ENCODE peak calls at places on chromosomes 7 and 10, in five cellular contexts. One of them, this sample, is unnamed.

GRCh38 chr10:84204122-84204521 is 9.8 kb downstream of the CDHR1 start:
- DNase-seq in activated T-helper 1 cell treated with anti-CD3 and anti-CD28 coated beads, Interleukin-12 subunit alpha, Interleukin-12 subunit beta, Interleukin-2, Interleukin-4 antibody, amounts not matched to agents 30 ng/mL and 10 ng/mL and 1 ng/mL, durations not matched to agents 14 hours and 24 hours and 36 hours: no peak
- DNase-seq in head of caudate nucleus: no peak
- DNase-seq in KBM-7: no peak
- DNase-seq in H7: peak
- DNase-seq in this sample: no peak

GRCh38 chr10:119817991-119818888 is 54.4 kb downstream of the MCMBP start:
- DNase-seq in activated T-helper 1 cell treated with anti-CD3 and anti-CD28 coated beads, Interleukin-12 subunit alpha, Interleukin-12 subunit beta, Interleukin-2, Interleukin-4 antibody, amounts not matched to agents 30 ng/mL and 10 ng/mL and 1 ng/mL, durations not matched to agents 14 hours and 24 hours and 36 hours: no peak
- DNase-seq in head of caudate nucleus: peak
- DNase-seq in KBM-7: no peak
- DNase-seq in H7: peak
- DNase-seq in this sample: no peak

GRCh38 chr10:7984325-7984724 is 70.2 kb upstream of the GATA3 start:
- DNase-seq in activated T-helper 1 cell treated with anti-CD3 and anti-CD28 coated beads, Interleukin-12 subunit alpha, Interleukin-12 subunit beta, Interleukin-2, Interleukin-4 antibody, amounts not matched to agents 30 ng/mL and 10 ng/mL and 1 ng/mL, durations not matched to agents 14 hours and 24 hours and 36 hours: no peak
- DNase-seq in head of caudate nucleus: no peak
- DNase-seq in KBM-7: no peak
- DNase-seq in H7: no peak
- DNase-seq in this sample: no peak

GRCh38 chr7:9231683-9232082 is 798.3 kb downstream of the NXPH1 start:
- DNase-seq in activated T-helper 1 cell treated with anti-CD3 and anti-CD28 coated beads, Interleukin-12 subunit alpha, Interleukin-12 subunit beta, Interleukin-2, Interleukin-4 antibody, amounts not matched to agents 30 ng/mL and 10 ng/mL and 1 ng/mL, durations not matched to agents 14 hours and 24 hours and 36 hours: no peak
- DNase-seq in head of caudate nucleus: no peak
- DNase-seq in KBM-7: no peak
- DNase-seq in H7: no peak
- DNase-seq in this sample: no peak

GRCh38 chr7:99975782-99976521 is at the start of gene AZGP1:
- DNase-seq in activated T-helper 1 cell treated with anti-CD3 and anti-CD28 coated beads, Interleukin-12 subunit alpha, Interleukin-12 subunit beta, Interleukin-2, Interleukin-4 antibody, amounts not matched to agents 30 ng/mL and 10 ng/mL and 1 ng/mL, durations not matched to agents 14 hours and 24 hours and 36 hours: no peak
- DNase-seq in head of caudate nucleus: peak
- DNase-seq in KBM-7: no peak
- DNase-seq in H7: no peak
- DNase-seq in this sample: peak

GRCh38 chr7:42770106-42770505 is 141.8 kb downstream of the C7orf25 start:
- DNase-seq in activated T-helper 1 cell treated with anti-CD3 and anti-CD28 coated beads, Interleukin-12 subunit alpha, Interleukin-12 subunit beta, Interleukin-2, Interleukin-4 antibody, amounts not matched to agents 30 ng/mL and 10 ng/mL and 1 ng/mL, durations not matched to agents 14 hours and 24 hours and 36 hours: no peak
- DNase-seq in head of caudate nucleus: no peak
- DNase-seq in KBM-7: no peak
- DNase-seq in H7: no peak
- DNase-seq in this sample: no peak

GRCh38 chr7:16989883-16990413 is 108.2 kb upstream of the AGR3 start:
- DNase-seq in activated T-helper 1 cell treated with anti-CD3 and anti-CD28 coated beads, Interleukin-12 subunit alpha, Interleukin-12 subunit beta, Interleukin-2, Interleukin-4 antibody, amounts not matched to agents 30 ng/mL and 10 ng/mL and 1 ng/mL, durations not matched to agents 14 hours and 24 hours and 36 hours: no peak
- DNase-seq in head of caudate nucleus: peak
- DNase-seq in KBM-7: peak
- DNase-seq in H7: no peak
- DNase-seq in this sample: peak

GRCh38 chr7:17139081-17139480 is 159.4 kb upstream of the AHR start:
- DNase-seq in activated T-helper 1 cell treated with anti-CD3 and anti-CD28 coated beads, Interleukin-12 subunit alpha, Interleukin-12 subunit beta, Interleukin-2, Interleukin-4 antibody, amounts not matched to agents 30 ng/mL and 10 ng/mL and 1 ng/mL, durations not matched to agents 14 hours and 24 hours and 36 hours: no peak
- DNase-seq in head of caudate nucleus: no peak
- DNase-seq in KBM-7: no peak
- DNase-seq in H7: no peak
- DNase-seq in this sample: no peak

GRCh38 chr7:144545330-144545729 is 141.8 kb upstream of the NOBOX start:
- DNase-seq in activated T-helper 1 cell treated with anti-CD3 and anti-CD28 coated beads, Interleukin-12 subunit alpha, Interleukin-12 subunit beta, Interleukin-2, Interleukin-4 antibody, amounts not matched to agents 30 ng/mL and 10 ng/mL and 1 ng/mL, durations not matched to agents 14 hours and 24 hours and 36 hours: no peak
- DNase-seq in head of caudate nucleus: no peak
- DNase-seq in KBM-7: no peak
- DNase-seq in H7: no peak
- DNase-seq in this sample: no peak

GRCh38 chr10:103181244-103181643 is 11.8 kb downstream of the NT5C2 start:
- DNase-seq in activated T-helper 1 cell treated with anti-CD3 and anti-CD28 coated beads, Interleukin-12 subunit alpha, Interleukin-12 subunit beta, Interleukin-2, Interleukin-4 antibody, amounts not matched to agents 30 ng/mL and 10 ng/mL and 1 ng/mL, durations not matched to agents 14 hours and 24 hours and 36 hours: no peak
- DNase-seq in head of caudate nucleus: no peak
- DNase-seq in KBM-7: peak
- DNase-seq in H7: no peak
- DNase-seq in this sample: peak

GRCh38 chr7:101564778-101565211 is 64.3 kb downstream of the MYL10 start:
- DNase-seq in activated T-helper 1 cell treated with anti-CD3 and anti-CD28 coated beads, Interleukin-12 subunit alpha, Interleukin-12 subunit beta, Interleukin-2, Interleukin-4 antibody, amounts not matched to agents 30 ng/mL and 10 ng/mL and 1 ng/mL, durations not matched to agents 14 hours and 24 hours and 36 hours: no peak
- DNase-seq in head of caudate nucleus: no peak
- DNase-seq in KBM-7: no peak
- DNase-seq in H7: peak
- DNase-seq in this sample: no peak

GRCh38 chr7:99027841-99028240 is 116.1 kb downstream of the SMURF1 start:
- DNase-seq in activated T-helper 1 cell treated with anti-CD3 and anti-CD28 coated beads, Interleukin-12 subunit alpha, Interleukin-12 subunit beta, Interleukin-2, Interleukin-4 antibody, amounts not matched to agents 30 ng/mL and 10 ng/mL and 1 ng/mL, durations not matched to agents 14 hours and 24 hours and 36 hours: no peak
- DNase-seq in head of caudate nucleus: no peak
- DNase-seq in KBM-7: no peak
- DNase-seq in H7: no peak
- DNase-seq in this sample: no peak

GRCh38 chr7:101650579-101651081 is 21.5 kb upstream of the MYL10 start:
- DNase-seq in activated T-helper 1 cell treated with anti-CD3 and anti-CD28 coated beads, Interleukin-12 subunit alpha, Interleukin-12 subunit beta, Interleukin-2, Interleukin-4 antibody, amounts not matched to agents 30 ng/mL and 10 ng/mL and 1 ng/mL, durations not matched to agents 14 hours and 24 hours and 36 hours: no peak
- DNase-seq in head of caudate nucleus: no peak
- DNase-seq in KBM-7: no peak
- DNase-seq in H7: peak
- DNase-seq in this sample: peak

GRCh38 chr7:5528815-5529442 is 105.3 kb upstream of the TNRC18 start:
- DNase-seq in activated T-helper 1 cell treated with anti-CD3 and anti-CD28 coated beads, Interleukin-12 subunit alpha, Interleukin-12 subunit beta, Interleukin-2, Interleukin-4 antibody, amounts not matched to agents 30 ng/mL and 10 ng/mL and 1 ng/mL, durations not matched to agents 14 hours and 24 hours and 36 hours: no peak
- DNase-seq in head of caudate nucleus: no peak
- DNase-seq in KBM-7: no peak
- DNase-seq in H7: no peak
- DNase-seq in this sample: no peak

GRCh38 chr10:21895932-21896331 is 107.6 kb downstream of the DNAJC1 start:
- DNase-seq in activated T-helper 1 cell treated with anti-CD3 and anti-CD28 coated beads, Interleukin-12 subunit alpha, Interleukin-12 subunit beta, Interleukin-2, Interleukin-4 antibody, amounts not matched to agents 30 ng/mL and 10 ng/mL and 1 ng/mL, durations not matched to agents 14 hours and 24 hours and 36 hours: no peak
- DNase-seq in head of caudate nucleus: no peak
- DNase-seq in KBM-7: no peak
- DNase-seq in H7: no peak
- DNase-seq in this sample: no peak

GRCh38 chr7:92874567-92874966 is 38.2 kb upstream of the CDK6 start:
- DNase-seq in activated T-helper 1 cell treated with anti-CD3 and anti-CD28 coated beads, Interleukin-12 subunit alpha, Interleukin-12 subunit beta, Interleukin-2, Interleukin-4 antibody, amounts not matched to agents 30 ng/mL and 10 ng/mL and 1 ng/mL, durations not matched to agents 14 hours and 24 hours and 36 hours: no peak
- DNase-seq in head of caudate nucleus: no peak
- DNase-seq in KBM-7: no peak
- DNase-seq in H7: no peak
- DNase-seq in this sample: no peak

GRCh38 chr7:50185951-50186697 is 93.1 kb upstream of the ZPBP start:
- DNase-seq in activated T-helper 1 cell treated with anti-CD3 and anti-CD28 coated beads, Interleukin-12 subunit alpha, Interleukin-12 subunit beta, Interleukin-2, Interleukin-4 antibody, amounts not matched to agents 30 ng/mL and 10 ng/mL and 1 ng/mL, durations not matched to agents 14 hours and 24 hours and 36 hours: no peak
- DNase-seq in head of caudate nucleus: no peak
- DNase-seq in KBM-7: no peak
- DNase-seq in H7: no peak
- DNase-seq in this sample: no peak

GRCh38 chr10:122126763-122127659 is 138.0 kb downstream of the TACC2 start:
- DNase-seq in activated T-helper 1 cell treated with anti-CD3 and anti-CD28 coated beads, Interleukin-12 subunit alpha, Interleukin-12 subunit beta, Interleukin-2, Interleukin-4 antibody, amounts not matched to agents 30 ng/mL and 10 ng/mL and 1 ng/mL, durations not matched to agents 14 hours and 24 hours and 36 hours: no peak
- DNase-seq in head of caudate nucleus: no peak
- DNase-seq in KBM-7: no peak
- DNase-seq in H7: peak
- DNase-seq in this sample: peak

GRCh38 chr7:54831644-54832095 is 72.7 kb upstream of the SEC61G start:
- DNase-seq in activated T-helper 1 cell treated with anti-CD3 and anti-CD28 coated beads, Interleukin-12 subunit alpha, Interleukin-12 subunit beta, Interleukin-2, Interleukin-4 antibody, amounts not matched to agents 30 ng/mL and 10 ng/mL and 1 ng/mL, durations not matched to agents 14 hours and 24 hours and 36 hours: no peak
- DNase-seq in head of caudate nucleus: no peak
- DNase-seq in KBM-7: peak
- DNase-seq in H7: no peak
- DNase-seq in this sample: no peak

GRCh38 chr7:157818701-157819516 is 482.1 kb downstream of the DNAJB6 start:
- DNase-seq in activated T-helper 1 cell treated with anti-CD3 and anti-CD28 coated beads, Interleukin-12 subunit alpha, Interleukin-12 subunit beta, Interleukin-2, Interleukin-4 antibody, amounts not matched to agents 30 ng/mL and 10 ng/mL and 1 ng/mL, durations not matched to agents 14 hours and 24 hours and 36 hours: no peak
- DNase-seq in head of caudate nucleus: no peak
- DNase-seq in KBM-7: no peak
- DNase-seq in H7: no peak
- DNase-seq in this sample: no peak

GRCh38 chr7:80542398-80542797 is 30.5 kb upstream of the GNAT3 start:
- DNase-seq in activated T-helper 1 cell treated with anti-CD3 and anti-CD28 coated beads, Interleukin-12 subunit alpha, Interleukin-12 subunit beta, Interleukin-2, Interleukin-4 antibody, amounts not matched to agents 30 ng/mL and 10 ng/mL and 1 ng/mL, durations not matched to agents 14 hours and 24 hours and 36 hours: no peak
- DNase-seq in head of caudate nucleus: no peak
- DNase-seq in KBM-7: no peak
- DNase-seq in H7: no peak
- DNase-seq in this sample: no peak

GRCh38 chr7:149669121-149669818 is 104.1 kb downstream of the ZNF467 start:
- DNase-seq in activated T-helper 1 cell treated with anti-CD3 and anti-CD28 coated beads, Interleukin-12 subunit alpha, Interleukin-12 subunit beta, Interleukin-2, Interleukin-4 antibody, amounts not matched to agents 30 ng/mL and 10 ng/mL and 1 ng/mL, durations not matched to agents 14 hours and 24 hours and 36 hours: no peak
- DNase-seq in head of caudate nucleus: no peak
- DNase-seq in KBM-7: peak
- DNase-seq in H7: no peak
- DNase-seq in this sample: peak

GRCh38 chr7:137820156-137820555 is 26.6 kb downstream of the DGKI start:
- DNase-seq in activated T-helper 1 cell treated with anti-CD3 and anti-CD28 coated beads, Interleukin-12 subunit alpha, Interleukin-12 subunit beta, Interleukin-2, Interleukin-4 antibody, amounts not matched to agents 30 ng/mL and 10 ng/mL and 1 ng/mL, durations not matched to agents 14 hours and 24 hours and 36 hours: no peak
- DNase-seq in head of caudate nucleus: no peak
- DNase-seq in KBM-7: no peak
- DNase-seq in H7: no peak
- DNase-seq in this sample: no peak

GRCh38 chr10:5453749-5454489 is 41.6 kb downstream of the NET1 start:
- DNase-seq in activated T-helper 1 cell treated with anti-CD3 and anti-CD28 coated beads, Interleukin-12 subunit alpha, Interleukin-12 subunit beta, Interleukin-2, Interleukin-4 antibody, amounts not matched to agents 30 ng/mL and 10 ng/mL and 1 ng/mL, durations not matched to agents 14 hours and 24 hours and 36 hours: no peak
- DNase-seq in head of caudate nucleus: no peak
- DNase-seq in KBM-7: no peak
- DNase-seq in H7: no peak
- DNase-seq in this sample: no peak

GRCh38 chr7:134750083-134751062 is 29.1 kb upstream of the CALD1 start:
- DNase-seq in activated T-helper 1 cell treated with anti-CD3 and anti-CD28 coated beads, Interleukin-12 subunit alpha, Interleukin-12 subunit beta, Interleukin-2, Interleukin-4 antibody, amounts not matched to agents 30 ng/mL and 10 ng/mL and 1 ng/mL, durations not matched to agents 14 hours and 24 hours and 36 hours: peak
- DNase-seq in head of caudate nucleus: peak
- DNase-seq in KBM-7: peak
- DNase-seq in H7: peak
- DNase-seq in this sample: peak

GRCh38 chr7:42189535-42189934 is 47.5 kb downstream of the GLI3 start:
- DNase-seq in activated T-helper 1 cell treated with anti-CD3 and anti-CD28 coated beads, Interleukin-12 subunit alpha, Interleukin-12 subunit beta, Interleukin-2, Interleukin-4 antibody, amounts not matched to agents 30 ng/mL and 10 ng/mL and 1 ng/mL, durations not matched to agents 14 hours and 24 hours and 36 hours: no peak
- DNase-seq in head of caudate nucleus: no peak
- DNase-seq in KBM-7: no peak
- DNase-seq in H7: no peak
- DNase-seq in this sample: no peak

GRCh38 chr10:58531084-58531695 is 18.5 kb downstream of the BICC1 start:
- DNase-seq in activated T-helper 1 cell treated with anti-CD3 and anti-CD28 coated beads, Interleukin-12 subunit alpha, Interleukin-12 subunit beta, Interleukin-2, Interleukin-4 antibody, amounts not matched to agents 30 ng/mL and 10 ng/mL and 1 ng/mL, durations not matched to agents 14 hours and 24 hours and 36 hours: peak
- DNase-seq in head of caudate nucleus: no peak
- DNase-seq in KBM-7: peak
- DNase-seq in H7: no peak
- DNase-seq in this sample: peak

GRCh38 chr10:5890519-5890878 is 456 bp downstream of the FBH1 start:
- DNase-seq in activated T-helper 1 cell treated with anti-CD3 and anti-CD28 coated beads, Interleukin-12 subunit alpha, Interleukin-12 subunit beta, Interleukin-2, Interleukin-4 antibody, amounts not matched to agents 30 ng/mL and 10 ng/mL and 1 ng/mL, durations not matched to agents 14 hours and 24 hours and 36 hours: no peak
- DNase-seq in head of caudate nucleus: no peak
- DNase-seq in KBM-7: peak
- DNase-seq in H7: no peak
- DNase-seq in this sample: peak

GRCh38 chr10:5816170-5816569 is 2.9 kb upstream of the GDI2 start:
- DNase-seq in activated T-helper 1 cell treated with anti-CD3 and anti-CD28 coated beads, Interleukin-12 subunit alpha, Interleukin-12 subunit beta, Interleukin-2, Interleukin-4 antibody, amounts not matched to agents 30 ng/mL and 10 ng/mL and 1 ng/mL, durations not matched to agents 14 hours and 24 hours and 36 hours: no peak
- DNase-seq in head of caudate nucleus: no peak
- DNase-seq in KBM-7: peak
- DNase-seq in H7: no peak
- DNase-seq in this sample: peak

GRCh38 chr7:76220185-76221057 is 18.7 kb downstream of the SRRM3 start:
- DNase-seq in activated T-helper 1 cell treated with anti-CD3 and anti-CD28 coated beads, Interleukin-12 subunit alpha, Interleukin-12 subunit beta, Interleukin-2, Interleukin-4 antibody, amounts not matched to agents 30 ng/mL and 10 ng/mL and 1 ng/mL, durations not matched to agents 14 hours and 24 hours and 36 hours: no peak
- DNase-seq in head of caudate nucleus: peak
- DNase-seq in KBM-7: peak
- DNase-seq in H7: peak
- DNase-seq in this sample: peak

GRCh38 chr10:103416436-103417147 is 20.2 kb downstream of the PDCD11 start:
- DNase-seq in activated T-helper 1 cell treated with anti-CD3 and anti-CD28 coated beads, Interleukin-12 subunit alpha, Interleukin-12 subunit beta, Interleukin-2, Interleukin-4 antibody, amounts not matched to agents 30 ng/mL and 10 ng/mL and 1 ng/mL, durations not matched to agents 14 hours and 24 hours and 36 hours: peak
- DNase-seq in head of caudate nucleus: no peak
- DNase-seq in KBM-7: peak
- DNase-seq in H7: peak
- DNase-seq in this sample: peak

This sample was measured in OCI-M1.